ENCODE peak calls at places on chromosomes 13 and 19, in ten cellular contexts. One of them, this sample, is unnamed.

GRCh38 chr13:79128158-79128557 is 277.9 kb downstream of the RBM26 start:
- DNase-seq in body of pancreas: no peak
- DNase-seq in mammary epithelial cell: peak; percentile 92
- DNase-seq in heart left ventricle: no peak
- DNase-seq in right lobe of liver: no peak
- DNase-seq in fibroblast of lung: peak; percentile 77
- DNase-seq in lung: no peak
- DNase-seq in astrocyte: peak; percentile 68
- DNase-seq in cardiac muscle cell: peak; percentile 68
- DNase-seq in breast epithelium: no peak
- DNase-seq in this sample: peak; percentile 6

GRCh38 chr19:7930765-7931164 is 4.8 kb upstream of the CTXN1 start:
- DNase-seq in body of pancreas: no peak
- DNase-seq in mammary epithelial cell: no peak
- DNase-seq in heart left ventricle: no peak
- DNase-seq in right lobe of liver: no peak
- DNase-seq in fibroblast of lung: no peak
- DNase-seq in lung: no peak
- DNase-seq in astrocyte: no peak
- DNase-seq in cardiac muscle cell: no peak
- DNase-seq in breast epithelium: no peak
- DNase-seq in this sample: no peak

GRCh38 chr13:113862191-113862765 is 1.6 kb downstream of the GAS6 start:
- DNase-seq in body of pancreas: no peak
- DNase-seq in mammary epithelial cell: peak; percentile 63
- DNase-seq in heart left ventricle: no peak
- DNase-seq in right lobe of liver: no peak
- DNase-seq in fibroblast of lung: peak; percentile 28
- DNase-seq in lung: no peak
- DNase-seq in astrocyte: no peak
- DNase-seq in cardiac muscle cell: no peak
- DNase-seq in breast epithelium: peak; percentile 24
- DNase-seq in this sample: no peak

GRCh38 chr19:51921949-51922348 is 5.3 kb upstream of the ZNF613 start:
- DNase-seq in body of pancreas: no peak
- DNase-seq in mammary epithelial cell: no peak
- DNase-seq in heart left ventricle: no peak
- DNase-seq in right lobe of liver: no peak
- DNase-seq in fibroblast of lung: no peak
- DNase-seq in lung: no peak
- DNase-seq in astrocyte: no peak
- DNase-seq in cardiac muscle cell: no peak
- DNase-seq in breast epithelium: no peak
- DNase-seq in this sample: no peak

GRCh38 chr19:40542197-40542859 is 34.3 kb upstream of the SHKBP1 start:
- DNase-seq in body of pancreas: peak; percentile 91
- DNase-seq in mammary epithelial cell: no peak
- DNase-seq in heart left ventricle: peak; percentile 74
- DNase-seq in right lobe of liver: no peak
- DNase-seq in fibroblast of lung: peak; percentile 96
- DNase-seq in lung: peak; percentile 68
- DNase-seq in astrocyte: no peak
- DNase-seq in cardiac muscle cell: peak; percentile 98
- DNase-seq in breast epithelium: no peak
- DNase-seq in this sample: no peak

GRCh38 chr13:49220856-49221614 is 897 bp downstream of the MLNR start:
- DNase-seq in body of pancreas: no peak
- DNase-seq in mammary epithelial cell: no peak
- DNase-seq in heart left ventricle: no peak
- DNase-seq in right lobe of liver: no peak
- DNase-seq in fibroblast of lung: no peak
- DNase-seq in lung: no peak
- DNase-seq in astrocyte: no peak
- DNase-seq in cardiac muscle cell: no peak
- DNase-seq in breast epithelium: no peak
- DNase-seq in this sample: no peak

GRCh38 chr19:24048261-24048660 is 38.7 kb upstream of the ZNF254 start:
- DNase-seq in body of pancreas: no peak
- DNase-seq in mammary epithelial cell: no peak
- DNase-seq in heart left ventricle: no peak
- DNase-seq in right lobe of liver: no peak
- DNase-seq in fibroblast of lung: no peak
- DNase-seq in lung: no peak
- DNase-seq in astrocyte: no peak
- DNase-seq in cardiac muscle cell: no peak
- DNase-seq in breast epithelium: no peak
- DNase-seq in this sample: no peak

GRCh38 chr13:40315416-40316064 is 350.9 kb downstream of the FOXO1 start:
- DNase-seq in body of pancreas: peak; percentile 26
- DNase-seq in mammary epithelial cell: peak; percentile 45
- DNase-seq in heart left ventricle: no peak
- DNase-seq in right lobe of liver: no peak
- DNase-seq in fibroblast of lung: no peak
- DNase-seq in lung: no peak
- DNase-seq in astrocyte: no peak
- DNase-seq in cardiac muscle cell: peak; percentile 40
- DNase-seq in breast epithelium: peak; percentile 36
- DNase-seq in this sample: no peak

GRCh38 chr19:55251296-55252081 is 7.3 kb downstream of the PPP6R1 start:
- DNase-seq in body of pancreas: no peak
- DNase-seq in mammary epithelial cell: no peak
- DNase-seq in heart left ventricle: no peak
- DNase-seq in right lobe of liver: no peak
- DNase-seq in fibroblast of lung: no peak
- DNase-seq in lung: no peak
- DNase-seq in astrocyte: peak; percentile 55
- DNase-seq in cardiac muscle cell: peak; percentile 55
- DNase-seq in breast epithelium: no peak
- DNase-seq in this sample: peak; percentile 14

GRCh38 chr19:7471696-7472620 is 16.9 kb downstream of the PEX11G start:
- DNase-seq in body of pancreas: no peak
- DNase-seq in mammary epithelial cell: no peak
- DNase-seq in heart left ventricle: no peak
- DNase-seq in right lobe of liver: no peak
- DNase-seq in fibroblast of lung: no peak
- DNase-seq in lung: no peak
- DNase-seq in astrocyte: no peak
- DNase-seq in cardiac muscle cell: no peak
- DNase-seq in breast epithelium: no peak
- DNase-seq in this sample: no peak

GRCh38 chr13:43368003-43368402 is 344.6 kb downstream of the DNAJC15 start:
- DNase-seq in body of pancreas: no peak
- DNase-seq in mammary epithelial cell: no peak
- DNase-seq in heart left ventricle: no peak
- DNase-seq in right lobe of liver: no peak
- DNase-seq in fibroblast of lung: peak; percentile 15
- DNase-seq in lung: no peak
- DNase-seq in astrocyte: no peak
- DNase-seq in cardiac muscle cell: no peak
- DNase-seq in breast epithelium: no peak
- DNase-seq in this sample: peak; percentile 0
- H3K4me3 ChIP-seq in body of pancreas: no peak overlapping the region
- H3K4me3 ChIP-seq in mammary epithelial cell: no peak overlapping the region
- H3K4me3 ChIP-seq in heart left ventricle: no peak overlapping the region
- H3K4me3 ChIP-seq in right lobe of liver: no peak overlapping the region
- H3K4me3 ChIP-seq in fibroblast of lung: peak overlapping the region; percentile 3
- H3K4me3 ChIP-seq in lung: no peak overlapping the region
- H3K4me3 ChIP-seq in astrocyte: no peak overlapping the region
- H3K4me3 ChIP-seq in cardiac muscle cell: no peak overlapping the region
- H3K4me3 ChIP-seq in breast epithelium: peak overlapping the region; percentile 1
- H3K4me3 ChIP-seq in this sample: peak overlapping the region; percentile 9

GRCh38 chr13:74131206-74131605 is 3.0 kb downstream of the KLF12 start:
- DNase-seq in body of pancreas: peak; percentile 6
- DNase-seq in mammary epithelial cell: no peak
- DNase-seq in heart left ventricle: no peak
- DNase-seq in right lobe of liver: peak; percentile 58
- DNase-seq in fibroblast of lung: peak; percentile 44
- DNase-seq in lung: no peak
- DNase-seq in astrocyte: no peak
- DNase-seq in cardiac muscle cell: no peak
- DNase-seq in breast epithelium: no peak
- DNase-seq in this sample: no peak
- H3K27ac ChIP-seq in body of pancreas: no peak overlapping the region
- H3K27ac ChIP-seq in mammary epithelial cell: no peak overlapping the region
- H3K27ac ChIP-seq in heart left ventricle: peak overlapping the region; percentile 99
- H3K27ac ChIP-seq in right lobe of liver: no peak overlapping the region
- H3K27ac ChIP-seq in fibroblast of lung: peak overlapping the region; percentile 25
- H3K27ac ChIP-seq in lung: peak overlapping the region; percentile 36
- H3K27ac ChIP-seq in astrocyte: no peak overlapping the region
- H3K27ac ChIP-seq in cardiac muscle cell: peak overlapping the region; percentile 61
- H3K27ac ChIP-seq in breast epithelium: peak overlapping the region; percentile 16
- H3K27ac ChIP-seq in this sample: no peak overlapping the region

GRCh38 chr19:5621945-5622464 is 571 bp downstream of the SAFB2 start:
- DNase-seq in body of pancreas: peak; percentile 25
- DNase-seq in mammary epithelial cell: no peak
- DNase-seq in heart left ventricle: peak; percentile 33
- DNase-seq in right lobe of liver: peak; percentile 48
- DNase-seq in fibroblast of lung: no peak
- DNase-seq in lung: no peak
- DNase-seq in astrocyte: no peak
- DNase-seq in cardiac muscle cell: no peak
- DNase-seq in breast epithelium: peak; percentile 32
- DNase-seq in this sample: no peak

GRCh38 chr19:5621311-5621944 is 1.1 kb downstream of the SAFB2 start:
- DNase-seq in body of pancreas: peak; percentile 22
- DNase-seq in mammary epithelial cell: no peak
- DNase-seq in heart left ventricle: no peak
- DNase-seq in right lobe of liver: no peak
- DNase-seq in fibroblast of lung: no peak
- DNase-seq in lung: peak; percentile 34
- DNase-seq in astrocyte: no peak
- DNase-seq in cardiac muscle cell: peak; percentile 25
- DNase-seq in breast epithelium: peak; percentile 25
- DNase-seq in this sample: no peak

GRCh38 chr19:5624154-5624663 is 1.3 kb downstream of the SAFB start:
- DNase-seq in body of pancreas: peak; percentile 75
- DNase-seq in mammary epithelial cell: no peak
- DNase-seq in heart left ventricle: peak; percentile 43
- DNase-seq in right lobe of liver: peak; percentile 68
- DNase-seq in fibroblast of lung: peak; percentile 59
- DNase-seq in lung: peak; percentile 42
- DNase-seq in astrocyte: peak; percentile 35
- DNase-seq in cardiac muscle cell: peak; percentile 53
- DNase-seq in breast epithelium: peak; percentile 27
- DNase-seq in this sample: peak; percentile 16

GRCh38 chr19:5623397-5624153 is 692 bp downstream of the SAFB start:
- DNase-seq in body of pancreas: peak; percentile 19
- DNase-seq in mammary epithelial cell: no peak
- DNase-seq in heart left ventricle: no peak
- DNase-seq in right lobe of liver: peak; percentile 51
- DNase-seq in fibroblast of lung: no peak
- DNase-seq in lung: no peak
- DNase-seq in astrocyte: no peak
- DNase-seq in cardiac muscle cell: no peak
- DNase-seq in breast epithelium: peak; percentile 19
- DNase-seq in this sample: no peak

GRCh38 chr19:5622465-5623396 is at the start of the genes SAFB and SAFB2:
- DNase-seq in body of pancreas: peak; percentile 99
- DNase-seq in mammary epithelial cell: peak; percentile 99
- DNase-seq in heart left ventricle: peak; percentile 100
- DNase-seq in right lobe of liver: peak; percentile 99
- DNase-seq in fibroblast of lung: peak; percentile 100
- DNase-seq in lung: peak; percentile 99
- DNase-seq in astrocyte: peak; percentile 96
- DNase-seq in cardiac muscle cell: peak; percentile 100
- DNase-seq in breast epithelium: peak; percentile 99
- DNase-seq in this sample: peak; percentile 99
- TF ChIP-seq CTCF in body of pancreas: no peak
- TF ChIP-seq CTCF in mammary epithelial cell: no peak
- TF ChIP-seq CTCF in heart left ventricle: peak; percentile 15
- TF ChIP-seq CTCF in right lobe of liver: no peak
- TF ChIP-seq CTCF in fibroblast of lung: no peak
- TF ChIP-seq CTCF in lung: no peak
- TF ChIP-seq CTCF in astrocyte: no peak
- TF ChIP-seq CTCF in cardiac muscle cell: no peak
- TF ChIP-seq CTCF in breast epithelium: peak; percentile 13
- TF ChIP-seq CTCF in this sample: no peak

DNA sequence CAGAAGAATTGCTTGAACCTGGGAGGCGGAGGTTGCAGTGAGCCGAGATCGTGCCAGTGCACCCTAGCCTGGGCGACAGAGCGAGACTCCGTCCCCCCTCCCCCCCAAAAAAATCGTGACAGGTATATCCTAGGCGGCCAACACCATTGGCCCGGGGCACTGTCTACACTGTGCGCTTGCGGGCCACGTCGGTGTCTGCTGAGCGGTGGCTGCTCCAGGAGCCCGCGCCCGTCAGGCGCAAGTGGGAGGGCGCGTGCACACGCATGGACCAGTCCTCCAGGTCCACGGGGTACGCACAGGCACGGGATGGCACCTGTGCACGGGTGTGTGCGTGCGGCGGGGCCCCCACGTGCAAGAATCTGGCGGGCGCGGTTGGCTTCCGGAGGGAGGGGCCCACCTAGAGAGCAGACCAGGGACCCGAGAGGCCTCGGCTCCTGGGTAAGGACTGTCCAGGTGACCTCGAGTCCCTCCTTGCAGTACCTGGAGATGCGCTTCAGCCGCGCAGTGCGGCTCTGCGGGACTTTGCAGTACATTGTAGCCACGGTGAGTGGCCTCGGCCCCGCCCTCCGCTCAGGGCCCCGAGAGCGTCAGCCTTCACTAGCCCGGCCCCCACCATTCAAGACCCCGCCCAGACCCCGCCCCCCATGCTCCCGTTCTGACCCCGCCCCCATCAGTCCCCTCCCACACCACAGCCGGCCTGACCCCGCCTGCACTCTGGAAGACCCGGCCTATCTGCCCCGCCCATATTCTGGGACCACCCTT is 2.1 kb downstream of the SLC5A5 start:
- DNase-seq in body of pancreas: peak; percentile 51
- DNase-seq in mammary epithelial cell: peak; percentile 37
- DNase-seq in heart left ventricle: no peak
- DNase-seq in right lobe of liver: no peak
- DNase-seq in fibroblast of lung: no peak
- DNase-seq in lung: no peak
- DNase-seq in astrocyte: no peak
- DNase-seq in cardiac muscle cell: peak; percentile 30
- DNase-seq in breast epithelium: no peak
- DNase-seq in this sample: no peak
- H3K4me3 ChIP-seq in body of pancreas: no peak overlapping the region
- H3K4me3 ChIP-seq in mammary epithelial cell: peak overlapping the region; percentile 2
- H3K4me3 ChIP-seq in heart left ventricle: no peak overlapping the region
- H3K4me3 ChIP-seq in right lobe of liver: no peak overlapping the region
- H3K4me3 ChIP-seq in fibroblast of lung: no peak overlapping the region
- H3K4me3 ChIP-seq in lung: no peak overlapping the region
- H3K4me3 ChIP-seq in astrocyte: no peak overlapping the region
- H3K4me3 ChIP-seq in cardiac muscle cell: peak overlapping the region; percentile 15
- H3K4me3 ChIP-seq in breast epithelium: peak overlapping the region; percentile 35
- H3K4me3 ChIP-seq in this sample: peak overlapping the region; percentile 3

This sample was measured in brain microvascular endothelial cell.